ENCODE peak calls at places on chromosomes 13 and 19, in nine cellular contexts. X, S, Q, L, U, V, W, P and J are unnamed samples.

GRCh38 chr13:99312493-99312883 is 5.3 kb upstream of the GPR183 start:
- DNase-seq in X (peak; percentile 94), S (peak; percentile 82), Q (peak; percentile 62), L (peak; percentile 56), U (no peak), V (peak; percentile 98), W (peak; percentile 59), P (peak; percentile 92), J (peak; percentile 85)

GRCh38 chr13:76687467-76687866 is 198.7 kb downstream of the KCTD12 start:
- DNase-seq in X (no peak), S (no peak), Q (no peak), L (no peak), U (no peak), V (no peak), W (no peak), P (no peak), J (no peak)

GRCh38 chr19:10113964-10114650 is 2.6 kb downstream of the P2RY11 start:
- DNase-seq in X (no peak), S (no peak), Q (no peak), L (no peak), U (peak; percentile 73), V (no peak), W (no peak), P (no peak), J (no peak)

GRCh38 chr19:19458110-19458816 is 52.8 kb downstream of the GATAD2A start:
- DNase-seq in X (peak; percentile 47), S (no peak), Q (no peak), L (no peak), U (no peak), V (no peak), W (no peak), P (no peak), J (no peak)

GRCh38 chr13:89066868-89067466 is 1395.8 kb downstream of the SLITRK5 start:
- DNase-seq in X (peak; percentile 69), S (no peak), Q (peak; percentile 8), L (no peak), U (no peak), V (peak; percentile 79), W (no peak), P (peak; percentile 6), J (no peak)

GRCh38 chr19:15640904-15641597 is 354 bp downstream of the CYP4F3 start:
- DNase-seq in X (no peak), S (no peak), Q (no peak), L (no peak), U (no peak), V (no peak), W (no peak), P (no peak), J (no peak)

GRCh38 chr13:70723732-70724131 is 615.5 kb upstream of the KLHL1 start:
- DNase-seq in X (peak; percentile 57), S (no peak), Q (no peak), L (no peak), U (no peak), V (peak; percentile 5), W (no peak), P (no peak), J (no peak)

GRCh38 chr13:22703601-22704209 is 477.1 kb upstream of the SGCG start:
- DNase-seq in X (no peak), S (no peak), Q (no peak), L (no peak), U (no peak), V (no peak), W (no peak), P (no peak), J (no peak)

GRCh38 chr19:43984687-43985000 is 656 bp downstream of the ZNF155 start:
- DNase-seq in X (peak; percentile 11), S (no peak), Q (no peak), L (no peak), U (peak; percentile 55), V (peak; percentile 1), W (no peak), P (peak; percentile 56), J (no peak)

GRCh38 chr19:13478576-13478975 is 27.7 kb downstream of the CACNA1A start:
- DNase-seq in X (no peak), S (no peak), Q (no peak), L (no peak), U (no peak), V (no peak), W (no peak), P (no peak), J (no peak)

GRCh38 chr13:88086577-88086976 is 415.4 kb downstream of the SLITRK5 start:
- DNase-seq in X (no peak), S (no peak), Q (peak; percentile 14), L (no peak), U (no peak), V (peak; percentile 77), W (no peak), P (no peak), J (no peak)

GRCh38 chr19:34041922-34042521 is 130.3 kb upstream of the LSM14A start:
- DNase-seq in X (peak; percentile 65), S (peak; percentile 72), Q (no peak), L (peak; percentile 59), U (peak; percentile 94), V (peak; percentile 68), W (peak; percentile 16), P (peak; percentile 78), J (peak; percentile 82)

GRCh38 chr19:2059422-2060201 is 8.6 kb upstream of the MKNK2 start:
- DNase-seq in X (peak; percentile 85), S (peak; percentile 93), Q (no peak), L (no peak), U (peak; percentile 56), V (peak; percentile 97), W (no peak), P (peak; percentile 71), J (peak; percentile 88)

GRCh38 chr19:7772752-7773291 is 9.8 kb downstream of the CLEC4M start:
- DNase-seq in X (peak; percentile 29), S (no peak), Q (no peak), L (no peak), U (no peak), V (peak; percentile 63), W (no peak), P (no peak), J (no peak)

GRCh38 chr13:112074139-112074710 is 7.3 kb downstream of the SOX1 start:
- DNase-seq in X (no peak), S (peak; percentile 44), Q (no peak), L (no peak), U (no peak), V (no peak), W (no peak), P (no peak), J (no peak)

GRCh38 chr13:35484384-35484783 is 7.9 kb upstream of the MAB21L1 start:
- DNase-seq in X (no peak), S (no peak), Q (no peak), L (no peak), U (no peak), V (no peak), W (no peak), P (no peak), J (no peak)

GRCh38 chr13:23919006-23919405 is 21.7 kb upstream of the C1QTNF9B start:
- DNase-seq in X (no peak), S (no peak), Q (no peak), L (no peak), U (no peak), V (no peak), W (no peak), P (no peak), J (no peak)

GRCh38 chr13:62320129-62320724 is 904.6 kb upstream of the PCDH20 start:
- DNase-seq in X (peak; percentile 82), S (no peak), Q (peak; percentile 11), L (no peak), U (no peak), V (peak; percentile 61), W (no peak), P (peak; percentile 4), J (no peak)

GRCh38 chr13:45878966-45879365 is 27.4 kb upstream of the SIAH3 start:
- DNase-seq in X (no peak), S (no peak), Q (no peak), L (no peak), U (no peak), V (no peak), W (no peak), P (no peak), J (no peak)

GRCh38 chr13:23707674-23708073 is 137.5 kb downstream of the TNFRSF19 start:
- DNase-seq in X (peak; percentile 76), S (no peak), Q (no peak), L (no peak), U (no peak), V (peak; percentile 26), W (no peak), P (no peak), J (no peak)

GRCh38 chr13:69287050-69287698 is 820.5 kb upstream of the ATXN8OS start:
- DNase-seq in X (no peak), S (no peak), Q (no peak), L (no peak), U (no peak), V (no peak), W (no peak), P (no peak), J (no peak)

GRCh38 chr13:111864566-111864965 is 202.4 kb upstream of the SOX1 start:
- DNase-seq in X (no peak), S (peak; percentile 54), Q (no peak), L (no peak), U (no peak), V (no peak), W (no peak), P (no peak), J (peak; percentile 30)

GRCh38 chr13:93029536-93029935 is 197.1 kb upstream of the GPC6 start:
- DNase-seq in X (peak; percentile 25), S (no peak), Q (no peak), L (no peak), U (no peak), V (peak; percentile 1), W (no peak), P (peak; percentile 19), J (no peak)

GRCh38 chr19:23440207-23440606 is 44.9 kb upstream of the ZNF91 start:
- DNase-seq in X (no peak), S (no peak), Q (no peak), L (no peak), U (no peak), V (no peak), W (no peak), P (no peak), J (no peak)

GRCh38 chr19:41844601-41845000 is at the start of gene LYPD4:
- DNase-seq in X (no peak), S (peak; percentile 62), Q (no peak), L (no peak), U (no peak), V (no peak), W (no peak), P (no peak), J (no peak)

GRCh38 chr19:32997716-32998355 is 25.8 kb downstream of the FAAP24 start:
- DNase-seq in X (no peak), S (no peak), Q (no peak), L (no peak), U (no peak), V (no peak), W (no peak), P (no peak), J (no peak)

GRCh38 chr13:76293346-76293745 is 592.9 kb downstream of the KCTD12 start:
- DNase-seq in X (peak; percentile 91), S (no peak), Q (peak; percentile 16), L (no peak), U (no peak), V (peak; percentile 55), W (no peak), P (peak; percentile 10), J (no peak)

GRCh38 chr13:39773833-39774232 is 118.4 kb downstream of the COG6 start:
- DNase-seq in X (peak; percentile 74), S (no peak), Q (peak; percentile 58), L (no peak), U (no peak), V (no peak), W (no peak), P (no peak), J (no peak)

GRCh38 chr19:15871570-15871969 is 26.3 kb downstream of the CYP4F2 start:
- DNase-seq in X (no peak), S (no peak), Q (no peak), L (no peak), U (no peak), V (no peak), W (no peak), P (no peak), J (no peak)

GRCh38 chr19:41238244-41238643 is 19.2 kb downstream of the AXL start:
- DNase-seq in X (no peak), S (no peak), Q (no peak), L (no peak), U (no peak), V (no peak), W (no peak), P (no peak), J (no peak)

GRCh38 chr19:51460164-51460992 is 2.1 kb upstream of the SIGLEC8 start:
- DNase-seq in X (peak; percentile 24), S (no peak), Q (no peak), L (no peak), U (no peak), V (no peak), W (no peak), P (no peak), J (no peak)